ENCODE peak calls at places on chromosomes 3 and 15, in six cellular contexts. One of them, this sample, is unnamed.

GRCh38 chr3:64129581-64129980 is 95.7 kb downstream of the PRICKLE2 start:
- DNase-seq in dorsolateral prefrontal cortex: no peak
- DNase-seq in Calu3: no peak
- DNase-seq in B cell: no peak
- DNase-seq in astrocyte of the spinal cord: no peak
- DNase-seq in neural progenitor cell: no peak
- DNase-seq in this sample: no peak

GRCh38 chr15:44231842-44232241 is 36.8 kb upstream of the FRMD5 start:
- DNase-seq in dorsolateral prefrontal cortex: no peak
- DNase-seq in Calu3: no peak
- DNase-seq in B cell: no peak
- DNase-seq in astrocyte of the spinal cord: no peak
- DNase-seq in neural progenitor cell: no peak
- DNase-seq in this sample: no peak

GRCh38 chr3:192564611-192565010 is 162.7 kb downstream of the FGF12 start:
- DNase-seq in dorsolateral prefrontal cortex: no peak
- DNase-seq in Calu3: no peak
- DNase-seq in B cell: no peak
- DNase-seq in astrocyte of the spinal cord: no peak
- DNase-seq in neural progenitor cell: no peak
- DNase-seq in this sample: peak

GRCh38 chr3:84194032-84194431 is 764.8 kb upstream of the CADM2 start:
- DNase-seq in dorsolateral prefrontal cortex: no peak
- DNase-seq in Calu3: no peak
- DNase-seq in B cell: no peak
- DNase-seq in astrocyte of the spinal cord: no peak
- DNase-seq in neural progenitor cell: no peak
- DNase-seq in this sample: no peak

GRCh38 chr15:92074646-92075045 is 221.1 kb downstream of the SLCO3A1 start:
- DNase-seq in dorsolateral prefrontal cortex: no peak
- DNase-seq in Calu3: peak
- DNase-seq in B cell: no peak
- DNase-seq in astrocyte of the spinal cord: peak
- DNase-seq in neural progenitor cell: no peak
- DNase-seq in this sample: no peak

GRCh38 chr15:92091155-92091734 is 237.7 kb downstream of the SLCO3A1 start:
- DNase-seq in dorsolateral prefrontal cortex: peak
- DNase-seq in Calu3: peak
- DNase-seq in B cell: no peak
- DNase-seq in astrocyte of the spinal cord: no peak
- DNase-seq in neural progenitor cell: peak
- DNase-seq in this sample: no peak

GRCh38 chr15:81968691-81969090 is 77.1 kb downstream of the MEX3B start:
- DNase-seq in dorsolateral prefrontal cortex: no peak
- DNase-seq in Calu3: no peak
- DNase-seq in B cell: no peak
- DNase-seq in astrocyte of the spinal cord: no peak
- DNase-seq in neural progenitor cell: no peak
- DNase-seq in this sample: no peak

GRCh38 chr15:88238618-88239430 is 17.7 kb downstream of the NTRK3 start:
- DNase-seq in dorsolateral prefrontal cortex: no peak
- DNase-seq in Calu3: no peak
- DNase-seq in B cell: no peak
- DNase-seq in astrocyte of the spinal cord: no peak
- DNase-seq in neural progenitor cell: no peak
- DNase-seq in this sample: no peak

GRCh38 chr3:141085331-141086047 is 34.3 kb downstream of the SPSB4 start:
- DNase-seq in dorsolateral prefrontal cortex: no peak
- DNase-seq in Calu3: no peak
- DNase-seq in B cell: no peak
- DNase-seq in astrocyte of the spinal cord: no peak
- DNase-seq in neural progenitor cell: no peak
- DNase-seq in this sample: no peak

GRCh38 chr15:75723847-75724660 is 11.4 kb upstream of the CSPG4 start:
- DNase-seq in dorsolateral prefrontal cortex: peak
- DNase-seq in Calu3: peak
- DNase-seq in B cell: peak
- DNase-seq in astrocyte of the spinal cord: peak
- DNase-seq in neural progenitor cell: peak
- DNase-seq in this sample: peak

GRCh38 chr3:151974067-151974466 is 100.6 kb downstream of the SUCNR1 start:
- DNase-seq in dorsolateral prefrontal cortex: no peak
- DNase-seq in Calu3: no peak
- DNase-seq in B cell: no peak
- DNase-seq in astrocyte of the spinal cord: peak
- DNase-seq in neural progenitor cell: peak
- DNase-seq in this sample: peak

GRCh38 chr3:24220859-24221657 is 273.6 kb downstream of the THRB start:
- DNase-seq in dorsolateral prefrontal cortex: no peak
- DNase-seq in Calu3: no peak
- DNase-seq in B cell: no peak
- DNase-seq in astrocyte of the spinal cord: peak
- DNase-seq in neural progenitor cell: peak
- DNase-seq in this sample: peak

GRCh38 chr3:138296639-138297038 is 33.0 kb downstream of the NME9 start:
- DNase-seq in dorsolateral prefrontal cortex: no peak
- DNase-seq in Calu3: no peak
- DNase-seq in B cell: no peak
- DNase-seq in astrocyte of the spinal cord: no peak
- DNase-seq in neural progenitor cell: no peak
- DNase-seq in this sample: no peak

GRCh38 chr15:91021516-91022074 is 799 bp downstream of the VPS33B start:
- DNase-seq in dorsolateral prefrontal cortex: no peak
- DNase-seq in Calu3: no peak
- DNase-seq in B cell: no peak
- DNase-seq in astrocyte of the spinal cord: peak
- DNase-seq in neural progenitor cell: no peak
- DNase-seq in this sample: peak

GRCh38 chr3:125480656-125481374 is 39.2 kb downstream of the SNX4 start:
- DNase-seq in dorsolateral prefrontal cortex: no peak
- DNase-seq in Calu3: no peak
- DNase-seq in B cell: no peak
- DNase-seq in astrocyte of the spinal cord: no peak
- DNase-seq in neural progenitor cell: no peak
- DNase-seq in this sample: peak

GRCh38 chr15:67070892-67071664 is 5.7 kb downstream of the SMAD3 start:
- DNase-seq in dorsolateral prefrontal cortex: no peak
- DNase-seq in Calu3: no peak
- DNase-seq in B cell: no peak
- DNase-seq in astrocyte of the spinal cord: no peak
- DNase-seq in neural progenitor cell: peak
- DNase-seq in this sample: no peak

GRCh38 chr15:69755571-69756310 is 303.1 kb downstream of the RPLP1 start:
- DNase-seq in dorsolateral prefrontal cortex: no peak
- DNase-seq in Calu3: no peak
- DNase-seq in B cell: peak
- DNase-seq in astrocyte of the spinal cord: peak
- DNase-seq in neural progenitor cell: no peak
- DNase-seq in this sample: no peak

GRCh38 chr15:80418892-80419537 is 14.8 kb downstream of the ARNT2 start:
- DNase-seq in dorsolateral prefrontal cortex: no peak
- DNase-seq in Calu3: peak
- DNase-seq in B cell: no peak
- DNase-seq in astrocyte of the spinal cord: peak
- DNase-seq in neural progenitor cell: peak
- DNase-seq in this sample: peak

GRCh38 chr15:77709135-77709886 is 76.6 kb upstream of the LINGO1 start:
- DNase-seq in dorsolateral prefrontal cortex: no peak
- DNase-seq in Calu3: no peak
- DNase-seq in B cell: no peak
- DNase-seq in astrocyte of the spinal cord: no peak
- DNase-seq in neural progenitor cell: peak
- DNase-seq in this sample: no peak

GRCh38 chr3:113890256-113890900 is 51.8 kb downstream of the GRAMD1C start:
- DNase-seq in dorsolateral prefrontal cortex: no peak
- DNase-seq in Calu3: peak
- DNase-seq in B cell: no peak
- DNase-seq in astrocyte of the spinal cord: no peak
- DNase-seq in neural progenitor cell: peak
- DNase-seq in this sample: no peak
- TF ChIP-seq CTCF in dorsolateral prefrontal cortex: no peak
- TF ChIP-seq CTCF in Calu3: no peak
- TF ChIP-seq CTCF in B cell: no peak
- TF ChIP-seq CTCF in astrocyte of the spinal cord: no peak
- TF ChIP-seq CTCF in neural progenitor cell: no peak
- TF ChIP-seq CTCF in this sample: no peak

GRCh38 chr3:134298281-134298680 is 47.6 kb upstream of the RYK start:
- DNase-seq in dorsolateral prefrontal cortex: no peak
- DNase-seq in Calu3: no peak
- DNase-seq in B cell: no peak
- DNase-seq in astrocyte of the spinal cord: no peak
- DNase-seq in neural progenitor cell: no peak
- DNase-seq in this sample: no peak

GRCh38 chr3:134300520-134300919 is 49.9 kb upstream of the RYK start:
- DNase-seq in dorsolateral prefrontal cortex: no peak
- DNase-seq in Calu3: peak
- DNase-seq in B cell: no peak
- DNase-seq in astrocyte of the spinal cord: no peak
- DNase-seq in neural progenitor cell: peak
- DNase-seq in this sample: no peak

GRCh38 chr3:134299888-134300206 is 49.2 kb upstream of the RYK start:
- DNase-seq in dorsolateral prefrontal cortex: no peak
- DNase-seq in Calu3: no peak
- DNase-seq in B cell: no peak
- DNase-seq in astrocyte of the spinal cord: no peak
- DNase-seq in neural progenitor cell: no peak
- DNase-seq in this sample: no peak

GRCh38 chr3:134302674-134303073 is 52.0 kb upstream of the RYK start:
- DNase-seq in dorsolateral prefrontal cortex: no peak
- DNase-seq in Calu3: no peak
- DNase-seq in B cell: no peak
- DNase-seq in astrocyte of the spinal cord: no peak
- DNase-seq in neural progenitor cell: no peak
- DNase-seq in this sample: no peak

GRCh38 chr3:134299185-134299887 is 48.7 kb upstream of the RYK start:
- DNase-seq in dorsolateral prefrontal cortex: no peak
- DNase-seq in Calu3: no peak
- DNase-seq in B cell: no peak
- DNase-seq in astrocyte of the spinal cord: peak
- DNase-seq in neural progenitor cell: peak
- DNase-seq in this sample: peak
- TF ChIP-seq CTCF in dorsolateral prefrontal cortex: peak
- TF ChIP-seq CTCF in Calu3: peak
- TF ChIP-seq CTCF in B cell: no peak
- TF ChIP-seq CTCF in astrocyte of the spinal cord: peak
- TF ChIP-seq CTCF in neural progenitor cell: peak
- TF ChIP-seq CTCF in this sample: peak

GRCh38 chr15:32956006-32956405 is 238.2 kb downstream of the GREM1 start:
- DNase-seq in dorsolateral prefrontal cortex: no peak
- DNase-seq in Calu3: peak
- DNase-seq in B cell: peak
- DNase-seq in astrocyte of the spinal cord: peak
- DNase-seq in neural progenitor cell: peak
- DNase-seq in this sample: peak
- TF ChIP-seq CTCF in dorsolateral prefrontal cortex: peak
- TF ChIP-seq CTCF in Calu3: no peak
- TF ChIP-seq CTCF in B cell: peak
- TF ChIP-seq CTCF in astrocyte of the spinal cord: peak
- TF ChIP-seq CTCF in neural progenitor cell: peak
- TF ChIP-seq CTCF in this sample: peak

GRCh38 chr15:31396881-31397560 is 70.4 kb downstream of the KLF13 start:
- DNase-seq in dorsolateral prefrontal cortex: peak
- DNase-seq in Calu3: peak
- DNase-seq in B cell: peak
- DNase-seq in astrocyte of the spinal cord: no peak
- DNase-seq in neural progenitor cell: peak
- DNase-seq in this sample: peak
- TF ChIP-seq CTCF in dorsolateral prefrontal cortex: no peak
- TF ChIP-seq CTCF in Calu3: no peak
- TF ChIP-seq CTCF in B cell: no peak
- TF ChIP-seq CTCF in astrocyte of the spinal cord: no peak
- TF ChIP-seq CTCF in neural progenitor cell: peak
- TF ChIP-seq CTCF in this sample: peak

GRCh38 chr15:100926971-100927756 is 8.0 kb downstream of the LRRK1 start:
- DNase-seq in dorsolateral prefrontal cortex: no peak
- DNase-seq in Calu3: no peak
- DNase-seq in B cell: no peak
- DNase-seq in astrocyte of the spinal cord: no peak
- DNase-seq in neural progenitor cell: no peak
- DNase-seq in this sample: no peak

GRCh38 chr15:100924436-100924835 is 5.3 kb downstream of the LRRK1 start:
- DNase-seq in dorsolateral prefrontal cortex: no peak
- DNase-seq in Calu3: no peak
- DNase-seq in B cell: no peak
- DNase-seq in astrocyte of the spinal cord: no peak
- DNase-seq in neural progenitor cell: no peak
- DNase-seq in this sample: no peak

GRCh38 chr15:100923902-100924301 is 4.7 kb downstream of the LRRK1 start:
- DNase-seq in dorsolateral prefrontal cortex: no peak
- DNase-seq in Calu3: no peak
- DNase-seq in B cell: no peak
- DNase-seq in astrocyte of the spinal cord: no peak
- DNase-seq in neural progenitor cell: no peak
- DNase-seq in this sample: no peak

GRCh38 chr15:100925480-100925879 is 6.3 kb downstream of the LRRK1 start:
- DNase-seq in dorsolateral prefrontal cortex: no peak
- DNase-seq in Calu3: no peak
- DNase-seq in B cell: no peak
- DNase-seq in astrocyte of the spinal cord: no peak
- DNase-seq in neural progenitor cell: no peak
- DNase-seq in this sample: no peak

DNA sequence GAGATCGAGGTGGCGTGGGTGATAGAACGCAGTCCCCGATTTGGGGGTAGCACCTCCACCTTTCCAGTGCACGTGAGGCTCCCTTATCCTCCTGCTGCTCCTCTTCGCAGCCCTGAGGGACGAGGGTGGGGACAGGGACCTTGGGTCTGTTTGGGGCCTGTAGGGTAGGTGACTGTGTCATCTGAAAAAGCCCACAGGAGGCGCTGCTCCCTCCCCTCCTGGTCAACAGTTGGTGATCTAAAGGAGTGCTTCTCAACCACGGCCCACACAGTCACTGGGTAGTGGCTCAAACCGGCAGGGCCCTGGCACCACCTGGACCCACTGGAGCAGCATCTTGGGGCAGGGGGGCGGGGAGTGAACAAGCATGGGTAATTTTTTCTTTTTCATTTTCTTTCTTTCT is 7.1 kb downstream of the LRRK1 start:
- DNase-seq in dorsolateral prefrontal cortex: no peak
- DNase-seq in Calu3: no peak
- DNase-seq in B cell: no peak
- DNase-seq in astrocyte of the spinal cord: no peak
- DNase-seq in neural progenitor cell: peak
- DNase-seq in this sample: no peak
- TF ChIP-seq CTCF in dorsolateral prefrontal cortex: no peak
- TF ChIP-seq CTCF in Calu3: no peak
- TF ChIP-seq CTCF in B cell: no peak
- TF ChIP-seq CTCF in astrocyte of the spinal cord: no peak
- TF ChIP-seq CTCF in neural progenitor cell: peak
- TF ChIP-seq CTCF in this sample: peak